ENCODE peak calls at places on chromosomes 7 and 10, in nine cellular contexts. M is neural progenitor cell, C is heart left ventricle, H is heart right ventricle, S is aorta, F is IMR-90, Z is HCT116, B is cardiac muscle cell, T is upper lobe of left lung. K is an unnamed sample.
A peak's percentile ranks its signal among the peaks of the same experiment; 100 is the strongest.

GRCh38 chr10:61271127-61271780 is 181.9 kb downstream of the TMEM26 start:
- DNase-seq in M (no peak), C (no peak), H (no peak), S (no peak), F (peak; percentile 84), Z (no peak), B (no peak), T (no peak), K (no peak)

GRCh38 chr7:151626422-151627115 is 106.9 kb upstream of the RHEB start:
- DNase-seq in M (peak; percentile 74), C (peak; percentile 28), H (peak; percentile 34), S (no peak), F (no peak), Z (no peak), B (peak; percentile 73), T (peak; percentile 55), K (peak; percentile 34)

GRCh38 chr10:1102392-1102791 is 46.2 kb downstream of the WDR37 start:
- DNase-seq in M (no peak), C (no peak), H (no peak), S (peak; percentile 56), F (peak; percentile 24), Z (no peak), B (no peak), T (no peak), K (no peak)

GRCh38 chr10:127302343-127302742 is 106.0 kb upstream of the INSYN2A start:
- DNase-seq in M (no peak), C (no peak), H (no peak), S (no peak), F (no peak), Z (no peak), B (no peak), T (no peak), K (no peak)

GRCh38 chr10:93751832-93752231 is 5.9 kb upstream of the LGI1 start:
- DNase-seq in M (peak; percentile 70), C (no peak), H (no peak), S (no peak), F (peak; percentile 16), Z (peak; percentile 34), B (peak; percentile 43), T (no peak), K (peak; percentile 47)

GRCh38 chr10:49371967-49372366 is 23.9 kb downstream of the DRGX start:
- DNase-seq in M (no peak), C (no peak), H (no peak), S (peak; percentile 19), F (no peak), Z (no peak), B (no peak), T (peak; percentile 25), K (no peak)

GRCh38 chr7:127884066-127884559 is 147.1 kb downstream of the LRRC4 start:
- DNase-seq in M (no peak), C (no peak), H (no peak), S (no peak), F (no peak), Z (no peak), B (no peak), T (no peak), K (no peak)

GRCh38 chr7:35524112-35524804 is 170.7 kb downstream of the HERPUD2 start:
- DNase-seq in M (no peak), C (no peak), H (no peak), S (no peak), F (no peak), Z (no peak), B (no peak), T (no peak), K (no peak)

GRCh38 chr7:22432203-22432718 is 67.7 kb downstream of the STEAP1B start:
- DNase-seq in M (no peak), C (no peak), H (no peak), S (no peak), F (no peak), Z (no peak), B (no peak), T (no peak), K (no peak)

GRCh38 chr7:22433710-22434460 is 66.1 kb downstream of the STEAP1B start:
- DNase-seq in M (peak; percentile 41), C (peak; percentile 40), H (peak; percentile 51), S (no peak), F (peak; percentile 47), Z (no peak), B (no peak), T (peak; percentile 32), K (no peak)

GRCh38 chr7:22435105-22435504 is 64.9 kb downstream of the STEAP1B start:
- DNase-seq in M (no peak), C (no peak), H (no peak), S (no peak), F (no peak), Z (no peak), B (no peak), T (no peak), K (no peak)

GRCh38 chr7:22438994-22439393 is 61.0 kb downstream of the STEAP1B start:
- DNase-seq in M (no peak), C (no peak), H (no peak), S (no peak), F (no peak), Z (no peak), B (no peak), T (no peak), K (no peak)

GRCh38 chr7:22435720-22436119 is 64.3 kb downstream of the STEAP1B start:
- DNase-seq in M (no peak), C (no peak), H (no peak), S (no peak), F (no peak), Z (no peak), B (no peak), T (no peak), K (no peak)
- H3K4me3 ChIP-seq in M (no peak overlapping the region), C (no peak overlapping the region), H (no peak overlapping the region), S (no peak overlapping the region), F (no peak overlapping the region), Z (no peak overlapping the region), B (no peak overlapping the region), T (no peak overlapping the region), K (no peak overlapping the region)

DNA sequence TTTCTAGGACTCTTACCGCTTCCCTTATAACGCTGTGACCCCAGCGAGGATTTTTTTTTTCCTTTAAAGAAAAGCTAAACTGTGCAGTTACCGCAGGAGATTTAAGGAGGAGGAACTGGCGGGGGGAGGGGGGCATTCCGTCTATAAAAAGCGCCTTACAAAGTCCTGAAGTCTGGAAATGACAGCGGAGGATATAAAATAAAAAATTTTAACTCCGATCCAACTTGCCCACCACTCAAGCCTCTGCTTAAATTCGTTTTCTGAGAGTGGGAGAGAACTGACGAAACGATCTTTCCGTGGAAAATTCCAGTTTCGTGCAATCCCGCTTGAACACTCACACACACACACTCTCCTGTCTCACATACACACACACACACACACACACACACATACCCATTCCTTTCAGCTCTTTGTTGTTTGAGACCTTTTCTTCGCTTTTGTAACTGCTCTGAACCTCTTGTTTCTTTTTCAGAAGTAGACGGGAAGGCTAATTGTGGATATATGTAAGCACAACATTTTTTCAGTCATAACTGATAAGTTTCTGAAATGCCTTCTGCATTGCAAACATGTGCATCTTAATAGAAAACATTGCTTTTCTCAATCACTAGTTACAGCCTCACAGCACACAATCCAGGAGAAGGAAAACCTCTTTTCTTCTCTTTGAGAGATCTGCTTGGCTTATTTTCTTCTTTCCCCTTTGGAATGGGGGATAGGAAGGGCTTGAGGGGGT is 748 bp downstream of the HPSE2 start:
- DNase-seq in M (peak; percentile 58), C (no peak), H (no peak), S (no peak), F (peak; percentile 0), Z (no peak), B (no peak), T (no peak), K (no peak)
- H3K27me3 ChIP-seq in M (peaks cover 100% of the 10 kb centered on the region), C (peaks cover 89% of the 10 kb centered on the region), H (peaks cover 84% of the 10 kb centered on the region), S (no peaks in the 10 kb centered on the region), F (peaks cover 61% of the 10 kb centered on the region), Z (peaks cover 45% of the 10 kb centered on the region), B (peaks cover 90% of the 10 kb centered on the region), T (peaks cover 47% of the 10 kb centered on the region), K (peaks cover 41% of the 10 kb centered on the region)

GRCh38 chr10:133332936-133333699 is 3.6 kb downstream of the CALY start:
- DNase-seq in M (no peak), C (no peak), H (no peak), S (no peak), F (no peak), Z (no peak), B (no peak), T (no peak), K (no peak)

GRCh38 chr10:133328358-133329343 is 8.0 kb downstream of the CALY start:
- DNase-seq in M (no peak), C (no peak), H (no peak), S (no peak), F (no peak), Z (no peak), B (no peak), T (no peak), K (no peak)

GRCh38 chr10:133327651-133328357 is 8.9 kb downstream of the CALY start:
- DNase-seq in M (no peak), C (no peak), H (no peak), S (no peak), F (peak; percentile 27), Z (no peak), B (no peak), T (no peak), K (no peak)

GRCh38 chr10:133326745-133327650 is 9.7 kb downstream of the CALY start:
- DNase-seq in M (no peak), C (no peak), H (no peak), S (no peak), F (peak; percentile 73), Z (no peak), B (no peak), T (no peak), K (no peak)

DNA sequence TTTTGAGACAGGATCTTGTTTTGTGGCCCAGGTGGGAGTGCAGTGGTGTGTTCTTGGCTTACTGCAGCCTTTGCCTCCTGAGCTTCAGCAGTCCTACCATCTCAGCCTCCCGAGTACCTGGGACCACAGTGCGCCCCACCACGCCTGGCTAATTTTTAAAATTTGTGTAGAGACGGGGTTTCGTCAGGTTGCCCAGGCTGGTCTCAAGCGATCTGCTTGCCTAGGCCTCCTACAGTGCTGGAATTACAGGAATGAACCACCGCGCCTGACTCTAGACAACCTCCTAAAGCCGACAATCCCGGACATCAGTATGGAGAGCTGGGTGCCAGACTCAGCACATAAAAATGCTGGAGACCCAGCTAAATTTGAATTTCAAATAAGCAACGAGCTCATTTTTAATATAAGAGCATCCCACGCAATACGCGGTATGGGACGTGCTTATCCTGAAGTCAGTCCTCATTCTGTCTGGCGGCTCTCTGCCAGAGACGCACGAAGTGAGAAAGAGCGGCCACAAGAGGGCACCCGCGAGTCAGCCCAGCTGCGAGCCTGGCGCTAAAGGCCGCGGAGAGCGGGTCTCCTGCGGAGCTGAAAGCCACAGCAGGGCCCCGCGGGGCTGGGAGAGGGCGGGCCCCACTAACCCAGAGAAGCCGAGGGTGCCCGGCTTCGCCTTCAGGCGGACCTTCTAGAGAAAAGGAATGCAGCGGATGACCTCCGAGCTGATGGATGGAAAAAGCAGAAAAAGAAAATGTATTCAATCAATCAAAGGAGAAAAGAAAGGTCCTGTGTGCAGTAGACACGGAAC is 7.1 kb downstream of the CALY start:
- DNase-seq in M (peak; percentile 93), C (peak; percentile 78), H (peak; percentile 82), S (peak; percentile 96), F (peak; percentile 84), Z (no peak), B (peak; percentile 94), T (peak; percentile 85), K (peak; percentile 93)
- H3K4me3 ChIP-seq in M (peak overlapping the region; percentile 36), C (no peak overlapping the region), H (no peak overlapping the region), S (no peak overlapping the region), F (peak overlapping the region; percentile 19), Z (peak overlapping the region; percentile 26), B (no peak overlapping the region), T (peak overlapping the region; percentile 17), K (no peak overlapping the region)

DNA sequence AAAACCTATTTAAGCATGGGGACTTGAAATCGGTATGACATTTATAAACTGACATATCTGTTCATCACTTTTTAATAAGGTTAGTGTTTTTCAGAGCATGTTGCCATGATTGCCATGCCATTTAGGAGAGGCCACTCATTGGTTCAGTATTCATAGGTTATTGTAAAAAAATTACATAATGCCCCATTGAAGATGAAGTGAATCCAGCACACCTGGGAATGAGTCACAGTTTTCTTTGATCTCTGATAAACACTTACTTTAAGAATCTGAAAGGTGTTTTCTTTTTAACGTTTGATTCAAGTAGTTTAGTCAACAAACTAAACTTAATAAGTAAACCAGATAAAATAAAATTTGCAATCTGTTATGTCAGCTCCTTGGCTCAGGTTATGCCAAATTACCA is 278.3 kb downstream of the ARL4A start:
- DNase-seq in M (no peak), C (no peak), H (no peak), S (no peak), F (no peak), Z (no peak), B (no peak), T (no peak), K (no peak)
- H3K27me3 ChIP-seq in M (no peaks in the 10 kb centered on the region), C (no peaks in the 10 kb centered on the region), H (no peaks in the 10 kb centered on the region), S (no peaks in the 10 kb centered on the region), F (no peaks in the 10 kb centered on the region), Z (no peaks in the 10 kb centered on the region), B (no peaks in the 10 kb centered on the region), T (no peaks in the 10 kb centered on the region), K (no peaks in the 10 kb centered on the region)

K was measured in HAP-1.